ENCODE peak calls at places on chromosomes 6 and 20, in seven cellular contexts. V is cerebellar nuclear complex; N is left cardiac atrium; Z is stimulated activated CD8-positive, alpha-beta memory T cell treated with anti-CD3 and anti-CD28 coated beads, Interleukin-4, amount 100 ng/mL, for 4 hours; M is substantia nigra; I is stimulated activated naive CD8-positive, alpha-beta T cell treated with anti-CD3 and anti-CD28 coated beads, Interleukin-15, Interleukin-2, amounts not matched to agents 100 U/mL and 50 U/mL, for 24 hours; J is type B pancreatic cell. B is an unnamed sample.

GRCh38 chr6:17986656-17987575 is 519 bp downstream of the KIF13A start:
- DNase-seq in Z (no peak), J (no peak), I (peak; percentile 18), V (peak; percentile 34), N (peak; percentile 71), M (peak; percentile 74), B (peak; percentile 76)

GRCh38 chr6:154509421-154510143 is 903 bp downstream of the CNKSR3 start:
- DNase-seq in Z (no peak), J (no peak), I (peak; percentile 12), N (peak; percentile 30), V (no peak), M (peak; percentile 47), B (no peak)

GRCh38 chr20:37511605-37512275 is 9.3 kb upstream of the NNAT start:
- DNase-seq in J (no peak), M (no peak), I (no peak), V (no peak), N (no peak), Z (no peak), B (no peak)

GRCh38 chr6:37785002-37785687 is 34.4 kb upstream of the ZFAND3 start:
- DNase-seq in J (no peak), I (no peak), N (no peak), V (no peak), Z (no peak), M (no peak), B (no peak)

GRCh38 chr6:151209071-151209831 is 30.5 kb upstream of the AKAP12 start:
- DNase-seq in Z (no peak), V (no peak), M (no peak), I (no peak), J (no peak), N (no peak), B (no peak)

GRCh38 chr20:602357-602970 is 7.6 kb downstream of the TCF15 start:
- DNase-seq in Z (no peak), J (no peak), V (no peak), N (peak; percentile 60), M (no peak), I (no peak), B (no peak)

GRCh38 chr6:39758905-39759605 is 33.1 kb upstream of the DAAM2 start:
- DNase-seq in M (no peak), V (no peak), Z (no peak), J (no peak), N (no peak), I (no peak), B (no peak)

GRCh38 chr20:61663521-61664425 is 401.9 kb downstream of the TAF4 start:
- DNase-seq in V (no peak), Z (no peak), N (no peak), I (no peak), M (no peak), J (no peak), B (no peak)

GRCh38 chr20:9989066-9989724 is 45.6 kb upstream of the ANKEF1 start:
- DNase-seq in Z (no peak), J (no peak), M (no peak), V (no peak), N (no peak), I (no peak), B (no peak)

GRCh38 chr20:3738109-3739053 is 5.9 kb downstream of the HSPA12B start:
- DNase-seq in V (no peak), M (no peak), J (no peak), N (no peak), Z (no peak), I (no peak), B (no peak)

GRCh38 chr6:129701721-129702455 is 8.1 kb downstream of the ARHGAP18 start:
- DNase-seq in N (no peak), I (no peak), V (no peak), J (no peak), M (no peak), Z (no peak), B (no peak)

GRCh38 chr20:1810926-1811620 is 84.1 kb upstream of the SIRPA start:
- DNase-seq in I (no peak), V (no peak), J (peak; percentile 13), M (peak; percentile 67), N (peak; percentile 44), Z (no peak), B (no peak)

GRCh38 chr6:156526081-156526480 is 251.1 kb upstream of the ARID1B start:
- DNase-seq in I (no peak), M (no peak), Z (no peak), N (no peak), V (no peak), J (no peak), B (no peak)

GRCh38 chr6:77816766-77817270 is 164.0 kb downstream of the MEI4 start:
- DNase-seq in M (no peak), Z (no peak), N (no peak), J (no peak), I (no peak), V (no peak), B (no peak)

GRCh38 chr6:166839006-166839405 is 117.3 kb downstream of the RNASET2 start:
- DNase-seq in M (no peak), V (no peak), I (no peak), J (no peak), N (no peak), Z (no peak), B (no peak)

GRCh38 chr6:144993870-144994269 is 708.7 kb downstream of the UTRN start:
- DNase-seq in Z (no peak), N (no peak), M (no peak), V (no peak), I (no peak), J (no peak), B (no peak)

GRCh38 chr6:68046756-68047155 is 588.3 kb upstream of the ADGRB3 start:
- DNase-seq in V (no peak), M (no peak), Z (no peak), N (no peak), J (no peak), I (no peak), B (no peak)

GRCh38 chr6:128417698-128418097 is 102.7 kb downstream of the PTPRK start:
- DNase-seq in N (no peak), Z (no peak), I (no peak), V (no peak), J (no peak), M (no peak), B (no peak)

GRCh38 chr6:45915776-45916348 is 99.8 kb downstream of the CLIC5 start:
- DNase-seq in I (no peak), Z (no peak), J (no peak), N (no peak), M (no peak), V (no peak), B (no peak)

GRCh38 chr20:47576516-47577033 is 74.9 kb downstream of the NCOA3 start:
- DNase-seq in I (peak; percentile 22), J (peak; percentile 73), M (peak; percentile 27), V (no peak), Z (no peak), N (peak; percentile 59), B (peak; percentile 16)

GRCh38 chr6:145763742-145764141 is 28.4 kb upstream of the EPM2A start:
- DNase-seq in M (no peak), V (no peak), Z (no peak), J (no peak), N (no peak), I (no peak), B (no peak)

GRCh38 chr6:111880181-111880944 is 7.1 kb upstream of the FYN start:
- DNase-seq in N (no peak), Z (no peak), I (no peak), M (no peak), J (no peak), V (no peak), B (no peak)

GRCh38 chr6:77620290-77620882 is 32.5 kb upstream of the MEI4 start:
- DNase-seq in I (no peak), V (no peak), M (no peak), Z (no peak), J (no peak), N (no peak), B (no peak)

GRCh38 chr6:166202321-166202733 is 34.7 kb upstream of the TBXT start:
- DNase-seq in V (no peak), Z (no peak), M (peak; percentile 12), N (no peak), I (no peak), J (no peak), B (no peak)

GRCh38 chr6:19569563-19569962 is 267.6 kb upstream of the ID4 start:
- DNase-seq in N (no peak), V (no peak), M (no peak), Z (no peak), J (no peak), I (no peak), B (no peak)

GRCh38 chr20:63658749-63659187 is 656 bp downstream of the RTEL1 start:
- DNase-seq in J (no peak), V (no peak), M (no peak), I (no peak), N (no peak), Z (no peak), B (no peak)

GRCh38 chr6:16146527-16146955 is 17.7 kb downstream of the MYLIP start:
- DNase-seq in J (no peak), M (no peak), N (no peak), I (no peak), Z (no peak), V (no peak), B (no peak)

GRCh38 chr20:29876911-29877285 is 1380.6 kb upstream of the DEFB115 start:
- DNase-seq in Z (no peak), V (no peak), N (no peak), I (no peak), J (no peak), M (no peak), B (no peak)

GRCh38 chr6:93418448-93419303 is 683 bp downstream of the EPHA7 start:
- DNase-seq in Z (no peak), V (no peak), M (peak; percentile 33), N (peak; percentile 27), J (peak; percentile 76), I (peak; percentile 5), B (peak; percentile 45)

GRCh38 chr6:112321882-112322508 is 25.1 kb upstream of the RFPL4B start:
- DNase-seq in J (no peak), M (no peak), N (no peak), I (no peak), V (no peak), Z (no peak), B (no peak)

GRCh38 chr20:38113401-38114325 is 51.4 kb downstream of the TGM2 start:
- DNase-seq in J (peak; percentile 55), M (no peak), I (peak; percentile 23), V (no peak), Z (no peak), N (no peak), B (no peak)